ENCODE peak calls at places on chromosomes 4 and X, in six cellular contexts. One of them, this sample, is unnamed.

GRCh38 chr4:69718376-69719293 is 41.8 kb downstream of the SULT1B1 start:
- DNase-seq in spleen: no peak
- DNase-seq in heart right ventricle: no peak
- DNase-seq in H9: no peak
- DNase-seq in heart left ventricle: no peak
- DNase-seq in endodermal cell: no peak
- DNase-seq in this sample: peak; percentile 9

GRCh38 chr4:101205878-101206277 is 141.4 kb downstream of the PPP3CA start:
- DNase-seq in spleen: no peak
- DNase-seq in heart right ventricle: no peak
- DNase-seq in H9: no peak
- DNase-seq in heart left ventricle: no peak
- DNase-seq in endodermal cell: peak; percentile 47
- DNase-seq in this sample: peak; percentile 28

GRCh38 chr4:36824682-36825081 is 419.9 kb upstream of the NWD2 start:
- DNase-seq in spleen: no peak
- DNase-seq in heart right ventricle: no peak
- DNase-seq in H9: no peak
- DNase-seq in heart left ventricle: no peak
- DNase-seq in endodermal cell: peak; percentile 55
- DNase-seq in this sample: peak; percentile 59

GRCh38 chr4:111793686-111794085 is 351.6 kb upstream of the FAM241A start:
- DNase-seq in spleen: no peak
- DNase-seq in heart right ventricle: no peak
- DNase-seq in H9: no peak
- DNase-seq in heart left ventricle: no peak
- DNase-seq in endodermal cell: no peak
- DNase-seq in this sample: peak; percentile 28

GRCh38 chrX:101260435-101260834 is 30.7 kb downstream of the TAF7L start:
- DNase-seq in spleen: no peak
- DNase-seq in heart right ventricle: no peak
- DNase-seq in H9: peak; percentile 39
- DNase-seq in heart left ventricle: no peak
- DNase-seq in endodermal cell: peak; percentile 49
- DNase-seq in this sample: peak; percentile 52

GRCh38 chr4:9997881-9998280 is 23.4 kb downstream of the SLC2A9 start:
- DNase-seq in spleen: no peak
- DNase-seq in heart right ventricle: no peak
- DNase-seq in H9: no peak
- DNase-seq in heart left ventricle: no peak
- DNase-seq in endodermal cell: no peak
- DNase-seq in this sample: no peak

GRCh38 chr4:179728305-179728704 is 2286.1 kb upstream of the AGA start:
- DNase-seq in spleen: no peak
- DNase-seq in heart right ventricle: no peak
- DNase-seq in H9: no peak
- DNase-seq in heart left ventricle: no peak
- DNase-seq in endodermal cell: no peak
- DNase-seq in this sample: no peak

GRCh38 chrX:1452497-1453389 is at the start of gene ASMTL:
- DNase-seq in spleen: peak; percentile 100
- DNase-seq in heart right ventricle: peak; percentile 100
- DNase-seq in H9: peak; percentile 99
- DNase-seq in heart left ventricle: peak; percentile 100
- DNase-seq in endodermal cell: peak; percentile 100
- DNase-seq in this sample: peak; percentile 99

GRCh38 chr4:121150486-121150885 is 13.6 kb downstream of the TNIP3 start:
- DNase-seq in spleen: no peak
- DNase-seq in heart right ventricle: no peak
- DNase-seq in H9: no peak
- DNase-seq in heart left ventricle: no peak
- DNase-seq in endodermal cell: no peak
- DNase-seq in this sample: no peak

GRCh38 chr4:185941476-185941875 is 127.5 kb upstream of the TLR3 start:
- DNase-seq in spleen: no peak
- DNase-seq in heart right ventricle: no peak
- DNase-seq in H9: no peak
- DNase-seq in heart left ventricle: no peak
- DNase-seq in endodermal cell: no peak
- DNase-seq in this sample: no peak

GRCh38 chr4:185573651-185574199 is 38.4 kb upstream of the PDLIM3 start:
- DNase-seq in spleen: no peak
- DNase-seq in heart right ventricle: peak; percentile 27
- DNase-seq in H9: peak; percentile 88
- DNase-seq in heart left ventricle: no peak
- DNase-seq in endodermal cell: peak; percentile 87
- DNase-seq in this sample: peak; percentile 77

GRCh38 chr4:54683616-54684346 is 26.0 kb downstream of the KIT start:
- DNase-seq in spleen: no peak
- DNase-seq in heart right ventricle: no peak
- DNase-seq in H9: peak; percentile 41
- DNase-seq in heart left ventricle: no peak
- DNase-seq in endodermal cell: peak; percentile 77
- DNase-seq in this sample: peak; percentile 56

GRCh38 chr4:132344924-132345828 is 803.9 kb upstream of the PCDH10 start:
- DNase-seq in spleen: no peak
- DNase-seq in heart right ventricle: no peak
- DNase-seq in H9: no peak
- DNase-seq in heart left ventricle: no peak
- DNase-seq in endodermal cell: no peak
- DNase-seq in this sample: peak; percentile 6

GRCh38 chr4:183905081-183905592 is at the start of gene STOX2:
- DNase-seq in spleen: peak; percentile 81
- DNase-seq in heart right ventricle: peak; percentile 88
- DNase-seq in H9: peak; percentile 84
- DNase-seq in heart left ventricle: peak; percentile 91
- DNase-seq in endodermal cell: peak; percentile 92
- DNase-seq in this sample: peak; percentile 86

GRCh38 chr4:102169345-102169744 is 175.9 kb downstream of the SLC39A8 start:
- DNase-seq in spleen: no peak
- DNase-seq in heart right ventricle: no peak
- DNase-seq in H9: peak; percentile 47
- DNase-seq in heart left ventricle: no peak
- DNase-seq in endodermal cell: peak; percentile 67
- DNase-seq in this sample: peak; percentile 52

GRCh38 chr4:142516686-142517145 is 329.4 kb downstream of the INPP4B start:
- DNase-seq in spleen: no peak
- DNase-seq in heart right ventricle: peak; percentile 23
- DNase-seq in H9: no peak
- DNase-seq in heart left ventricle: peak; percentile 28
- DNase-seq in endodermal cell: no peak
- DNase-seq in this sample: no peak

GRCh38 chrX:130173190-130173895 is 1.6 kb downstream of the RAB33A start:
- DNase-seq in spleen: peak; percentile 72
- DNase-seq in heart right ventricle: peak; percentile 32
- DNase-seq in H9: no peak
- DNase-seq in heart left ventricle: peak; percentile 47
- DNase-seq in endodermal cell: no peak
- DNase-seq in this sample: no peak

GRCh38 chr4:168630445-168631187 is 133.8 kb downstream of the PALLD start:
- DNase-seq in spleen: no peak
- DNase-seq in heart right ventricle: no peak
- DNase-seq in H9: no peak
- DNase-seq in heart left ventricle: no peak
- DNase-seq in endodermal cell: no peak
- DNase-seq in this sample: no peak

GRCh38 chrX:150506486-150506885 is 61.9 kb upstream of the MTM1 start:
- DNase-seq in spleen: no peak
- DNase-seq in heart right ventricle: no peak
- DNase-seq in H9: peak; percentile 64
- DNase-seq in heart left ventricle: no peak
- DNase-seq in endodermal cell: peak; percentile 64
- DNase-seq in this sample: peak; percentile 52

GRCh38 chr4:95761441-95761840 is 78.5 kb upstream of the PDHA2 start:
- DNase-seq in spleen: no peak
- DNase-seq in heart right ventricle: no peak
- DNase-seq in H9: no peak
- DNase-seq in heart left ventricle: no peak
- DNase-seq in endodermal cell: no peak
- DNase-seq in this sample: no peak

GRCh38 chr4:146273204-146273901 is 59.0 kb downstream of the REELD1 start:
- DNase-seq in spleen: no peak
- DNase-seq in heart right ventricle: no peak
- DNase-seq in H9: no peak
- DNase-seq in heart left ventricle: no peak
- DNase-seq in endodermal cell: no peak
- DNase-seq in this sample: no peak

GRCh38 chrX:38817004-38817703 is 15.9 kb downstream of the MID1IP1 start:
- DNase-seq in spleen: no peak
- DNase-seq in heart right ventricle: peak; percentile 64
- DNase-seq in H9: peak; percentile 33
- DNase-seq in heart left ventricle: peak; percentile 61
- DNase-seq in endodermal cell: peak; percentile 57
- DNase-seq in this sample: peak; percentile 42

GRCh38 chrX:79268788-79269187 is 98.3 kb downstream of the ITM2A start:
- DNase-seq in spleen: no peak
- DNase-seq in heart right ventricle: no peak
- DNase-seq in H9: no peak
- DNase-seq in heart left ventricle: no peak
- DNase-seq in endodermal cell: no peak
- DNase-seq in this sample: no peak

GRCh38 chr4:5041609-5042234 is 9.6 kb upstream of the STK32B start:
- DNase-seq in spleen: no peak
- DNase-seq in heart right ventricle: no peak
- DNase-seq in H9: no peak
- DNase-seq in heart left ventricle: no peak
- DNase-seq in endodermal cell: no peak
- DNase-seq in this sample: no peak

GRCh38 chr4:123453006-123453685 is 56.6 kb downstream of the SPRY1 start:
- DNase-seq in spleen: no peak
- DNase-seq in heart right ventricle: no peak
- DNase-seq in H9: no peak
- DNase-seq in heart left ventricle: no peak
- DNase-seq in endodermal cell: no peak
- DNase-seq in this sample: no peak
- H3K4me1 ChIP-seq in spleen: no peaks in the 10 kb centered on the region
- H3K4me1 ChIP-seq in heart right ventricle: peaks cover 22% of the 10 kb centered on the region
- H3K4me1 ChIP-seq in H9: no peaks in the 10 kb centered on the region
- H3K4me1 ChIP-seq in heart left ventricle: no peaks in the 10 kb centered on the region
- H3K4me1 ChIP-seq in endodermal cell: peaks cover 9% of the 10 kb centered on the region
- H3K4me1 ChIP-seq in this sample: peaks cover 4% of the 10 kb centered on the region

GRCh38 chrX:47191331-47191730 is 2.3 kb upstream of the UBA1 start:
- DNase-seq in spleen: peak; percentile 82
- DNase-seq in heart right ventricle: no peak
- DNase-seq in H9: no peak
- DNase-seq in heart left ventricle: no peak
- DNase-seq in endodermal cell: peak; percentile 72
- DNase-seq in this sample: peak; percentile 32
- H3K27ac ChIP-seq in spleen: peak overlapping the region; percentile 87
- H3K27ac ChIP-seq in heart right ventricle: no peak overlapping the region
- H3K27ac ChIP-seq in H9: no peak overlapping the region
- H3K27ac ChIP-seq in heart left ventricle: no peak overlapping the region
- H3K27ac ChIP-seq in endodermal cell: no peak overlapping the region
- H3K27ac ChIP-seq in this sample: no peak overlapping the region

GRCh38 chr4:73445383-73446335 is 9.6 kb downstream of the AFP start:
- DNase-seq in spleen: no peak
- DNase-seq in heart right ventricle: no peak
- DNase-seq in H9: no peak
- DNase-seq in heart left ventricle: no peak
- DNase-seq in endodermal cell: no peak
- DNase-seq in this sample: peak; percentile 14

GRCh38 chr4:73448448-73449203 is 12.6 kb downstream of the AFP start:
- DNase-seq in spleen: no peak
- DNase-seq in heart right ventricle: no peak
- DNase-seq in H9: no peak
- DNase-seq in heart left ventricle: no peak
- DNase-seq in endodermal cell: no peak
- DNase-seq in this sample: no peak

GRCh38 chr4:73443224-73443623 is 7.2 kb downstream of the AFP start:
- DNase-seq in spleen: no peak
- DNase-seq in heart right ventricle: no peak
- DNase-seq in H9: no peak
- DNase-seq in heart left ventricle: no peak
- DNase-seq in endodermal cell: no peak
- DNase-seq in this sample: no peak

GRCh38 chr4:73447701-73448100 is 11.7 kb downstream of the AFP start:
- DNase-seq in spleen: no peak
- DNase-seq in heart right ventricle: no peak
- DNase-seq in H9: no peak
- DNase-seq in heart left ventricle: no peak
- DNase-seq in endodermal cell: no peak
- DNase-seq in this sample: no peak

DNA sequence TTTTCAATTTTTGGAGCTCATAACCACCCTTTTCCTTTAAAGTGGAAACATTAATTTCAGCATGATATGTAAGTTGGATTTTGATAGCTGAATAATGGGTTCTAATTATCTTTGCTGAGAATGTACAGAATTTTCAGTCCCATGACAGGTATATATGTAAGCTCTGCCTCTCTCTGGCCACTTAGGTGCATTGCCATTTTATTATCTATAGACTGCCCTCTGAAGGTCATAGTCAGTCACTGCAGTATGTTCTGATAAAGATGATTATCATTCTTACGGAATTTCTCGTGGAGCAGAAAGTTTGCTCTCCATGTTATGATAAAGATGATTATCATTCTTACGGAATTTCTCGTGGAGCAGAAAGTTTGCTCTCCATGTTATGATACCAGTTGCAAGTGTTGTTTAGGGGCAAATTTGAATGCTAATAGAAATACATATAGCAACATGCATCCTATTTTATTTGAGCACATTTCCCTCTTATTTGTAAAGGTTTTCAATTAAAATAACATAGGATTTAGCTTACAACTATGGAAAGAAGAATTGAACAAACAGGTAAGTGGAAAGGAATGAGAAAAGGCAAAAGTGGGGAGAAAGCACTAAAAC is 10.4 kb downstream of the AFP start:
- DNase-seq in spleen: no peak
- DNase-seq in heart right ventricle: no peak
- DNase-seq in H9: no peak
- DNase-seq in heart left ventricle: no peak
- DNase-seq in endodermal cell: no peak
- DNase-seq in this sample: peak; percentile 81
- H3K4me1 ChIP-seq in spleen: no peaks in the 10 kb centered on the region
- H3K4me1 ChIP-seq in heart right ventricle: no peaks in the 10 kb centered on the region
- H3K4me1 ChIP-seq in H9: peaks cover 5% of the 10 kb centered on the region
- H3K4me1 ChIP-seq in heart left ventricle: no peaks in the 10 kb centered on the region
- H3K4me1 ChIP-seq in endodermal cell: peaks cover 17% of the 10 kb centered on the region
- H3K4me1 ChIP-seq in this sample: peaks cover 23% of the 10 kb centered on the region

DNA sequence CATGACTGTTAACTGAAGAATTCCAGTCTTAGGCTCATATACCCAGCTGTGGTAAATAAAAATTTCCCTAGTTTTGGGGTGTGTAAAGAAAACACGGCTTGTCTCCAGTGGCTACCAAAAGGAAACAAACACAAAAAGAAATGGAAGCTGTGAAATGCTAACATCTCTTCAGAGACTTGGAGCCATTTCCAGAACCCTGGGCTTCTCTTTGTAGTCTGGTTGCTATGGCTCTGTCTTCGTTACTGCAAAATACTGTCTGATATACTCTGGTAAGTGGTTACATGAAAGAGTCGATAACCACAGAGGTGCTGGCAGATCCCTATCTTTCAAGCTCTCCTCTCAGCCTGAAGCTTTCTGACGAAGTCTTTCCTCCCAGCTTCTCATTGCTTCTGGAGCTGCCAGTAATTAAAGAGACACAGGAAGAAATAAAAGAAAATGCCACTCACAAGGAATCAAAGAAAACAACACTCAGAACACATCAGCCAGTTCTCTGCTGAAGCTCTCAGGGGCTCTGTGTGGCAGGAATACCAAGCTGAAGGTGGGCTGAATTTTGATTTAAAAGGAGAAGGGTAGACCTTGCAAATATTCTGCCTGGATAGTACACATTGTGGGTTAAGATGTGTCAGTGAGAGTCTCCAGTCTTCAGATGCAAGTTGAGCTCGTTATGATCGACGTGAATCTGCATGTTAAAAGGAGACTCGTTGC is 107.5 kb upstream of the FAM9C start:
- DNase-seq in spleen: no peak
- DNase-seq in heart right ventricle: peak; percentile 9
- DNase-seq in H9: no peak
- DNase-seq in heart left ventricle: no peak
- DNase-seq in endodermal cell: no peak
- DNase-seq in this sample: no peak
- H3K27ac ChIP-seq in spleen: peak overlapping the region; percentile 54
- H3K27ac ChIP-seq in heart right ventricle: peak overlapping the region; percentile 49
- H3K27ac ChIP-seq in H9: peak overlapping the region; percentile 83
- H3K27ac ChIP-seq in heart left ventricle: peak overlapping the region; percentile 38
- H3K27ac ChIP-seq in endodermal cell: no peak overlapping the region
- H3K27ac ChIP-seq in this sample: peak overlapping the region; percentile 96

This sample was measured in GM23338.